ENCODE peak calls at places on chromosomes 7 and 10, in five cellular contexts. One of them, this sample, is unnamed.

GRCh38 chr7:127907638-127908040 is 123.6 kb downstream of the LRRC4 start:
- DNase-seq in fibroblast of lung: peak; percentile 83
- DNase-seq in thoracic aorta: no peak
- DNase-seq in ovary: no peak
- DNase-seq in suprapubic skin: no peak
- DNase-seq in this sample: no peak

GRCh38 chr10:14560274-14560673 is 214.4 kb downstream of the FAM107B start:
- DNase-seq in suprapubic skin: no peak
- DNase-seq in ovary: no peak
- DNase-seq in thoracic aorta: no peak
- DNase-seq in fibroblast of lung: peak; percentile 65
- DNase-seq in this sample: no peak

GRCh38 chr10:14032406-14032998 is 298.2 kb downstream of the FRMD4A start:
- DNase-seq in fibroblast of lung: peak; percentile 17
- DNase-seq in ovary: peak; percentile 41
- DNase-seq in thoracic aorta: no peak
- DNase-seq in suprapubic skin: no peak
- DNase-seq in this sample: no peak

GRCh38 chr10:91880310-91880709 is 29.0 kb downstream of the FGFBP3 start:
- DNase-seq in thoracic aorta: no peak
- DNase-seq in suprapubic skin: no peak
- DNase-seq in ovary: no peak
- DNase-seq in fibroblast of lung: no peak
- DNase-seq in this sample: no peak

GRCh38 chr7:91784469-91784868 is 96.0 kb downstream of the MTERF1 start:
- DNase-seq in ovary: no peak
- DNase-seq in thoracic aorta: no peak
- DNase-seq in fibroblast of lung: peak; percentile 70
- DNase-seq in suprapubic skin: no peak
- DNase-seq in this sample: no peak

GRCh38 chr7:91875851-91876250 is 4.7 kb downstream of the MTERF1 start:
- DNase-seq in fibroblast of lung: no peak
- DNase-seq in suprapubic skin: no peak
- DNase-seq in ovary: no peak
- DNase-seq in thoracic aorta: no peak
- DNase-seq in this sample: no peak

GRCh38 chr7:20063645-20064044 is 153.5 kb downstream of the MACC1 start:
- DNase-seq in thoracic aorta: no peak
- DNase-seq in fibroblast of lung: no peak
- DNase-seq in ovary: no peak
- DNase-seq in suprapubic skin: no peak
- DNase-seq in this sample: no peak

GRCh38 chr7:84190016-84190705 is 4.4 kb downstream of the SEMA3A start:
- DNase-seq in fibroblast of lung: peak; percentile 50
- DNase-seq in ovary: no peak
- DNase-seq in suprapubic skin: no peak
- DNase-seq in thoracic aorta: no peak
- DNase-seq in this sample: no peak

GRCh38 chr7:13989944-13990295 is 454 bp upstream of the ETV1 start:
- DNase-seq in ovary: no peak
- DNase-seq in suprapubic skin: no peak
- DNase-seq in thoracic aorta: no peak
- DNase-seq in fibroblast of lung: no peak
- DNase-seq in this sample: no peak

GRCh38 chr10:26706206-26706605 is 8.7 kb downstream of the PDSS1 start:
- DNase-seq in ovary: no peak
- DNase-seq in thoracic aorta: no peak
- DNase-seq in suprapubic skin: no peak
- DNase-seq in fibroblast of lung: no peak
- DNase-seq in this sample: no peak

GRCh38 chr10:115094605-115095004 is 1.4 kb downstream of the ATRNL1 start:
- DNase-seq in ovary: no peak
- DNase-seq in suprapubic skin: no peak
- DNase-seq in thoracic aorta: no peak
- DNase-seq in fibroblast of lung: no peak
- DNase-seq in this sample: no peak

GRCh38 chr10:86340176-86340990 is 26.2 kb downstream of the GRID1 start:
- DNase-seq in ovary: no peak
- DNase-seq in suprapubic skin: no peak
- DNase-seq in fibroblast of lung: no peak
- DNase-seq in thoracic aorta: no peak
- DNase-seq in this sample: no peak

GRCh38 chr10:123619067-123619855 is 46.9 kb upstream of the GPR26 start:
- DNase-seq in ovary: no peak
- DNase-seq in suprapubic skin: no peak
- DNase-seq in fibroblast of lung: no peak
- DNase-seq in thoracic aorta: no peak
- DNase-seq in this sample: no peak

GRCh38 chr7:131959106-131959812 is 402.8 kb upstream of the PODXL start:
- DNase-seq in fibroblast of lung: no peak
- DNase-seq in thoracic aorta: no peak
- DNase-seq in suprapubic skin: no peak
- DNase-seq in ovary: no peak
- DNase-seq in this sample: no peak

GRCh38 chr10:132554991-132555647 is 17.5 kb downstream of the INPP5A start:
- DNase-seq in fibroblast of lung: no peak
- DNase-seq in thoracic aorta: no peak
- DNase-seq in ovary: no peak
- DNase-seq in suprapubic skin: peak; percentile 65
- DNase-seq in this sample: peak; percentile 81
- H3K4me3 ChIP-seq in fibroblast of lung: no peak overlapping the region
- H3K4me3 ChIP-seq in thoracic aorta: no peak overlapping the region
- H3K4me3 ChIP-seq in ovary: no peak overlapping the region
- H3K4me3 ChIP-seq in suprapubic skin: no peak overlapping the region
- H3K4me3 ChIP-seq in this sample: no peak overlapping the region

GRCh38 chr7:101879565-101879964 is 62.1 kb downstream of the CUX1 start:
- DNase-seq in ovary: no peak
- DNase-seq in thoracic aorta: no peak
- DNase-seq in fibroblast of lung: no peak
- DNase-seq in suprapubic skin: no peak
- DNase-seq in this sample: no peak

GRCh38 chr7:101882595-101883564 is 65.5 kb downstream of the CUX1 start:
- DNase-seq in fibroblast of lung: peak; percentile 100
- DNase-seq in ovary: peak; percentile 83
- DNase-seq in thoracic aorta: peak; percentile 90
- DNase-seq in suprapubic skin: peak; percentile 87
- DNase-seq in this sample: peak; percentile 85

GRCh38 chr7:101880536-101881443 is 63.4 kb downstream of the CUX1 start:
- DNase-seq in ovary: no peak
- DNase-seq in thoracic aorta: no peak
- DNase-seq in fibroblast of lung: peak; percentile 93
- DNase-seq in suprapubic skin: no peak
- DNase-seq in this sample: no peak

GRCh38 chr7:101885597-101885955 is 68.2 kb downstream of the CUX1 start:
- DNase-seq in thoracic aorta: peak; percentile 31
- DNase-seq in fibroblast of lung: no peak
- DNase-seq in ovary: no peak
- DNase-seq in suprapubic skin: no peak
- DNase-seq in this sample: no peak

DNA sequence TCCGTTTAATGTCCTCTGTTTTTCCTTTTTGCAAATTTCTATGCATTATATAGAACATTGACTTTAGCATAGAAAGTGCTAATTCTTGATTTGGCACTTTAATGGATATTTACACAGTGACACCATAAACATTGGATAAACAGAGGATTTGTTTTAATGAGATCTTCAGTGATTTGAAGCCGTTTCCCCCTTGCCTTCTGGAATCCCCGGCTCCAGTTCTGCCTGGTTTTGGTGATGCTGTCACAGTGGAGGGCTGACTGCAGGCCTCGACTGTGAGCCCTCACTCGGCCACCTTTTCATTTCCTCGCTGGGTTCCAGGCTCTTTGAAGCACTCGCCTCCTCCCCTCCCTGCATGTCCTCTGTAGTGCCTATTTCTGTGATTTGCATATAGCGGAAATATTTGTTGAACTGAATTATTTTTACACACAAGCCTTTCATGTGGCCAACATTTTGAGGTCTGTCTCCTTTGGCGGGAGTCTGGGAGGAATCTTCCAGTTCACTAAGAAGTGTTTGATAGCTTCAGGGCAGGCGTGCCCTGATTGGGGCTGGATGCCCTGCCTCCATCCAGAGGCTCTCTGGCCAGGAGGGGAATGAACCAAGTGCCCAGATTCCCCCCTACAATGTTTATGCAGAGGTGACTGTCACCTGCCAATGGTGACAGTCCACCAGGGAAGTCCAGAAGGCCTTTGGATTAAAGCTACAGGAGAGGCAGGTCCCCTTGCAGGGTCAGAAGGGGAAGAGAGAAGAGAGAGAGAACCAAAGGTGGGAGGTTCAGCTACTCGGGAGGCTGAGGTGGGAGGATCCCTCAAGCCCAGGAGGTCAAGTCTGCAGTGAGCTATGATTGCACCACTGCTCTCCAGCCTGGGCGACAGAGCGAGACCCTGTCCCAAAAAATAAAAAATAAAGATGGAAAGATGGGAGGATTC is 67.5 kb downstream of the CUX1 start:
- DNase-seq in thoracic aorta: no peak
- DNase-seq in ovary: no peak
- DNase-seq in fibroblast of lung: no peak
- DNase-seq in suprapubic skin: no peak
- DNase-seq in this sample: no peak
- H3K27ac ChIP-seq in thoracic aorta: peak overlapping the region; percentile 86
- H3K27ac ChIP-seq in ovary: peak overlapping the region; percentile 35
- H3K27ac ChIP-seq in fibroblast of lung: peak overlapping the region; percentile 96
- H3K27ac ChIP-seq in suprapubic skin: no peak overlapping the region
- H3K27ac ChIP-seq in this sample: peak overlapping the region; percentile 47

GRCh38 chr10:69457771-69458237 is 6.5 kb downstream of the TSPAN15 start:
- DNase-seq in suprapubic skin: no peak
- DNase-seq in fibroblast of lung: no peak
- DNase-seq in thoracic aorta: no peak
- DNase-seq in ovary: no peak
- DNase-seq in this sample: no peak
- H3K4me1 ChIP-seq in suprapubic skin: peaks cover 41% of the 10 kb centered on the region
- H3K4me1 ChIP-seq in fibroblast of lung: no peaks in the 10 kb centered on the region
- H3K4me1 ChIP-seq in thoracic aorta: no peaks in the 10 kb centered on the region
- H3K4me1 ChIP-seq in ovary: no peaks in the 10 kb centered on the region
- H3K4me1 ChIP-seq in this sample: peaks cover 32% of the 10 kb centered on the region

DNA sequence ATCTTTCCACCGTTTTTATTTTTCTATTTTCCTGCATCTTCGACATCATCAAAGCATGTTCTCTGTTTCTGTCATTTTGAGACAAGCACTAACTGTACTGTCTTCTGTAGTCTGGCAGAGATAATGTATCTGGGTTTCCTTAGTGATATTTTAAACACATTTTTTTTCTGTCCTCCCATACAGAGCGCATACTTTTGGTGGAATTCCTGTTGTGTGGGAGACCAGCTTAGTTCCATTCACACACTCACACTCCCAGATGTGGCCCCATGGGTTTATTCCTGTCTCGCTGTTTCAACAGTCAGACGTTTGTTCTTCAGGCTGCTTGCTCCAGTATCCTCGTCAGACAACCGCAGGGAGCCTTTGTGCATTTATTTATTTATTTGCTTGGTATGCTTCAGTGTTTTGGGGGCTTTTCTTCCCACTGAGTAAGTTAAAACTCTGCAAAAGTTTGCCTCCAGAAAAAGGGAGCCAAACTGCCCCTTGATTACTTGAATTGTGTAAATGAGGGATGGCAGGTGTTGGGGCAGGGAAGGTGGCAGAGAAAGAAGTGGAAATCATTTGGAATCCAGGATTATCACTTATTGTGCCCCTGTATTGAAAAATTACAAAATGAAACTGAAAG is 456.8 kb upstream of the KLF6 start:
- DNase-seq in fibroblast of lung: peak; percentile 100
- DNase-seq in suprapubic skin: no peak
- DNase-seq in ovary: no peak
- DNase-seq in thoracic aorta: no peak
- DNase-seq in this sample: peak; percentile 74
- H3K4me3 ChIP-seq in fibroblast of lung: peak overlapping the region; percentile 28
- H3K4me3 ChIP-seq in suprapubic skin: peak overlapping the region; percentile 30
- H3K4me3 ChIP-seq in ovary: peak overlapping the region; percentile 3
- H3K4me3 ChIP-seq in thoracic aorta: peak overlapping the region; percentile 78
- H3K4me3 ChIP-seq in this sample: peak overlapping the region; percentile 29

GRCh38 chr7:111845853-111846252 is 283.6 kb upstream of the IMMP2L start:
- DNase-seq in suprapubic skin: no peak
- DNase-seq in thoracic aorta: no peak
- DNase-seq in ovary: no peak
- DNase-seq in fibroblast of lung: no peak
- DNase-seq in this sample: no peak
- H3K27ac ChIP-seq in suprapubic skin: no peak overlapping the region
- H3K27ac ChIP-seq in thoracic aorta: no peak overlapping the region
- H3K27ac ChIP-seq in ovary: no peak overlapping the region
- H3K27ac ChIP-seq in fibroblast of lung: no peak overlapping the region
- H3K27ac ChIP-seq in this sample: no peak overlapping the region

GRCh38 chr7:47458057-47458456 is 123.9 kb downstream of the TNS3 start:
- DNase-seq in suprapubic skin: peak; percentile 87
- DNase-seq in fibroblast of lung: peak; percentile 93
- DNase-seq in ovary: peak; percentile 83
- DNase-seq in thoracic aorta: peak; percentile 42
- DNase-seq in this sample: peak; percentile 85
- H3K4me1 ChIP-seq in suprapubic skin: peaks cover 44% of the 10 kb centered on the region
- H3K4me1 ChIP-seq in fibroblast of lung: peaks cover 47% of the 10 kb centered on the region
- H3K4me1 ChIP-seq in ovary: peaks cover 32% of the 10 kb centered on the region
- H3K4me1 ChIP-seq in thoracic aorta: peaks cover 55% of the 10 kb centered on the region
- H3K4me1 ChIP-seq in this sample: peaks cover 11% of the 10 kb centered on the region

DNA sequence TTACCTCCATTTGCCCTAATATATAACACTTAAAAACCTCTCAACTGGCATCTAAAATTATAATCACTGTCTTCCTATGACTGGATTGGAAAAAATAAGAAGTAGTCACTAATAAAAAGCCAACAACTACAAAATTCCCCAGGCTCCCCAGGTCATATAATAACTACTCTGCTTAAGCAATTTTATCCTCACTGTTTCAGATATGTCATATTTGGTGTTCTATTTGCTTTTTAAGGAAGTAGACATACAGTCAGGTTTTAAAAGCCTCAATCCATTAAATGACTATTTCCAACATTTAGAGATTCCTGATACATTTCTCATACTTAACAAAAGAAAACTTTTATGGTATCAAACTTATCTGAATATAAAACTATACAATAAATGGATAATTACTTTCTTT is 2.4 kb downstream of the H2AZ2 start:
- DNase-seq in thoracic aorta: no peak
- DNase-seq in fibroblast of lung: no peak
- DNase-seq in suprapubic skin: no peak
- DNase-seq in ovary: no peak
- DNase-seq in this sample: no peak
- H3K4me3 ChIP-seq in thoracic aorta: peak overlapping the region; percentile 10
- H3K4me3 ChIP-seq in fibroblast of lung: peak overlapping the region; percentile 78
- H3K4me3 ChIP-seq in suprapubic skin: no peak overlapping the region
- H3K4me3 ChIP-seq in ovary: no peak overlapping the region
- H3K4me3 ChIP-seq in this sample: peak overlapping the region; percentile 2